ENCODE peak calls at places on chromosomes 16 and 17, in six cellular contexts. One of them, this sample, is unnamed.

GRCh38 chr17:13113821-13114525 is 96.1 kb upstream of the ELAC2 start:
- DNase-seq in substantia nigra: no peak
- DNase-seq in CD8-positive, alpha-beta T cell: no peak
- DNase-seq in stimulated activated CD4-positive, alpha-beta T cell treated with anti-CD3 and anti-CD28 coated beads, Interleukin-4, amount 100 ng/mL, for 48 hours: no peak
- DNase-seq in HT-29: no peak
- DNase-seq in NCI-H1436 treated with DMSO at 0.1 percent for 48 hours: no peak
- DNase-seq in this sample: no peak

GRCh38 chr16:81482329-81483063 is 37.9 kb downstream of the CMIP start:
- DNase-seq in NCI-H1436 treated with DMSO at 0.1 percent for 48 hours: no peak
- DNase-seq in HT-29: no peak
- DNase-seq in substantia nigra: no peak
- DNase-seq in stimulated activated CD4-positive, alpha-beta T cell treated with anti-CD3 and anti-CD28 coated beads, Interleukin-4, amount 100 ng/mL, for 48 hours: no peak
- DNase-seq in CD8-positive, alpha-beta T cell: no peak
- DNase-seq in this sample: no peak

GRCh38 chr16:67539271-67539670 is 10.6 kb downstream of the RIPOR1 start:
- DNase-seq in CD8-positive, alpha-beta T cell: no peak
- DNase-seq in substantia nigra: no peak
- DNase-seq in NCI-H1436 treated with DMSO at 0.1 percent for 48 hours: no peak
- DNase-seq in HT-29: no peak
- DNase-seq in stimulated activated CD4-positive, alpha-beta T cell treated with anti-CD3 and anti-CD28 coated beads, Interleukin-4, amount 100 ng/mL, for 48 hours: no peak
- DNase-seq in this sample: no peak

GRCh38 chr16:81739503-81739902 is 39.6 kb upstream of the PLCG2 start:
- DNase-seq in substantia nigra: no peak
- DNase-seq in stimulated activated CD4-positive, alpha-beta T cell treated with anti-CD3 and anti-CD28 coated beads, Interleukin-4, amount 100 ng/mL, for 48 hours: no peak
- DNase-seq in HT-29: no peak
- DNase-seq in NCI-H1436 treated with DMSO at 0.1 percent for 48 hours: no peak
- DNase-seq in CD8-positive, alpha-beta T cell: no peak
- DNase-seq in this sample: no peak

GRCh38 chr17:35073183-35073790 is 9.8 kb upstream of the RFFL start:
- DNase-seq in substantia nigra: no peak
- DNase-seq in stimulated activated CD4-positive, alpha-beta T cell treated with anti-CD3 and anti-CD28 coated beads, Interleukin-4, amount 100 ng/mL, for 48 hours: no peak
- DNase-seq in NCI-H1436 treated with DMSO at 0.1 percent for 48 hours: no peak
- DNase-seq in CD8-positive, alpha-beta T cell: no peak
- DNase-seq in HT-29: no peak
- DNase-seq in this sample: no peak

GRCh38 chr16:12951392-12951791 is 50.0 kb downstream of the SHISA9 start:
- DNase-seq in NCI-H1436 treated with DMSO at 0.1 percent for 48 hours: no peak
- DNase-seq in CD8-positive, alpha-beta T cell: no peak
- DNase-seq in stimulated activated CD4-positive, alpha-beta T cell treated with anti-CD3 and anti-CD28 coated beads, Interleukin-4, amount 100 ng/mL, for 48 hours: no peak
- DNase-seq in HT-29: no peak
- DNase-seq in substantia nigra: no peak
- DNase-seq in this sample: no peak

GRCh38 chr16:30953511-30954124 is 3.9 kb upstream of the SETD1A start:
- DNase-seq in HT-29: peak; percentile 74
- DNase-seq in substantia nigra: peak; percentile 15
- DNase-seq in stimulated activated CD4-positive, alpha-beta T cell treated with anti-CD3 and anti-CD28 coated beads, Interleukin-4, amount 100 ng/mL, for 48 hours: peak; percentile 50
- DNase-seq in NCI-H1436 treated with DMSO at 0.1 percent for 48 hours: peak; percentile 65
- DNase-seq in CD8-positive, alpha-beta T cell: peak; percentile 62
- DNase-seq in this sample: no peak

GRCh38 chr17:74780443-74781238 is 4.5 kb upstream of the NAT9 start:
- DNase-seq in HT-29: peak; percentile 82
- DNase-seq in CD8-positive, alpha-beta T cell: no peak
- DNase-seq in stimulated activated CD4-positive, alpha-beta T cell treated with anti-CD3 and anti-CD28 coated beads, Interleukin-4, amount 100 ng/mL, for 48 hours: no peak
- DNase-seq in substantia nigra: no peak
- DNase-seq in NCI-H1436 treated with DMSO at 0.1 percent for 48 hours: no peak
- DNase-seq in this sample: no peak

GRCh38 chr17:43758497-43759174 is at the start of gene SOST:
- DNase-seq in NCI-H1436 treated with DMSO at 0.1 percent for 48 hours: no peak
- DNase-seq in CD8-positive, alpha-beta T cell: no peak
- DNase-seq in HT-29: no peak
- DNase-seq in substantia nigra: no peak
- DNase-seq in stimulated activated CD4-positive, alpha-beta T cell treated with anti-CD3 and anti-CD28 coated beads, Interleukin-4, amount 100 ng/mL, for 48 hours: no peak
- DNase-seq in this sample: no peak

GRCh38 chr17:2598166-2598565 is 4.7 kb downstream of the PAFAH1B1 start:
- DNase-seq in stimulated activated CD4-positive, alpha-beta T cell treated with anti-CD3 and anti-CD28 coated beads, Interleukin-4, amount 100 ng/mL, for 48 hours: no peak
- DNase-seq in HT-29: no peak
- DNase-seq in CD8-positive, alpha-beta T cell: no peak
- DNase-seq in substantia nigra: no peak
- DNase-seq in NCI-H1436 treated with DMSO at 0.1 percent for 48 hours: no peak
- DNase-seq in this sample: no peak

GRCh38 chr17:17561408-17562144 is 29.9 kb downstream of the PEMT start:
- DNase-seq in HT-29: peak; percentile 25
- DNase-seq in stimulated activated CD4-positive, alpha-beta T cell treated with anti-CD3 and anti-CD28 coated beads, Interleukin-4, amount 100 ng/mL, for 48 hours: no peak
- DNase-seq in NCI-H1436 treated with DMSO at 0.1 percent for 48 hours: no peak
- DNase-seq in CD8-positive, alpha-beta T cell: no peak
- DNase-seq in substantia nigra: no peak
- DNase-seq in this sample: no peak

GRCh38 chr17:49224198-49224996 is 6.2 kb downstream of the PHOSPHO1 start:
- DNase-seq in substantia nigra: no peak
- DNase-seq in CD8-positive, alpha-beta T cell: peak; percentile 59
- DNase-seq in stimulated activated CD4-positive, alpha-beta T cell treated with anti-CD3 and anti-CD28 coated beads, Interleukin-4, amount 100 ng/mL, for 48 hours: peak; percentile 22
- DNase-seq in HT-29: no peak
- DNase-seq in NCI-H1436 treated with DMSO at 0.1 percent for 48 hours: no peak
- DNase-seq in this sample: no peak

GRCh38 chr17:78993241-78993956 is 13.7 kb upstream of the LGALS3BP start:
- DNase-seq in substantia nigra: peak; percentile 8
- DNase-seq in stimulated activated CD4-positive, alpha-beta T cell treated with anti-CD3 and anti-CD28 coated beads, Interleukin-4, amount 100 ng/mL, for 48 hours: peak; percentile 49
- DNase-seq in CD8-positive, alpha-beta T cell: peak; percentile 63
- DNase-seq in HT-29: peak; percentile 77
- DNase-seq in NCI-H1436 treated with DMSO at 0.1 percent for 48 hours: no peak
- DNase-seq in this sample: no peak

GRCh38 chr17:17494499-17495447 is 1.4 kb downstream of the RASD1 start:
- DNase-seq in stimulated activated CD4-positive, alpha-beta T cell treated with anti-CD3 and anti-CD28 coated beads, Interleukin-4, amount 100 ng/mL, for 48 hours: no peak
- DNase-seq in NCI-H1436 treated with DMSO at 0.1 percent for 48 hours: no peak
- DNase-seq in substantia nigra: no peak
- DNase-seq in HT-29: peak; percentile 25
- DNase-seq in CD8-positive, alpha-beta T cell: no peak
- DNase-seq in this sample: no peak

GRCh38 chr16:12387786-12388185 is 411.3 kb downstream of the SNX29 start:
- DNase-seq in HT-29: no peak
- DNase-seq in CD8-positive, alpha-beta T cell: no peak
- DNase-seq in NCI-H1436 treated with DMSO at 0.1 percent for 48 hours: no peak
- DNase-seq in substantia nigra: no peak
- DNase-seq in stimulated activated CD4-positive, alpha-beta T cell treated with anti-CD3 and anti-CD28 coated beads, Interleukin-4, amount 100 ng/mL, for 48 hours: no peak
- DNase-seq in this sample: no peak

GRCh38 chr16:2023098-2023925 is 3.4 kb upstream of the NHERF2 start:
- DNase-seq in HT-29: peak; percentile 98
- DNase-seq in stimulated activated CD4-positive, alpha-beta T cell treated with anti-CD3 and anti-CD28 coated beads, Interleukin-4, amount 100 ng/mL, for 48 hours: peak; percentile 90
- DNase-seq in CD8-positive, alpha-beta T cell: peak; percentile 96
- DNase-seq in substantia nigra: peak; percentile 76
- DNase-seq in NCI-H1436 treated with DMSO at 0.1 percent for 48 hours: no peak
- DNase-seq in this sample: peak; percentile 98

GRCh38 chr16:84354306-84354705 is 14.0 kb upstream of the ATP2C2 start:
- DNase-seq in HT-29: no peak
- DNase-seq in stimulated activated CD4-positive, alpha-beta T cell treated with anti-CD3 and anti-CD28 coated beads, Interleukin-4, amount 100 ng/mL, for 48 hours: no peak
- DNase-seq in substantia nigra: no peak
- DNase-seq in CD8-positive, alpha-beta T cell: no peak
- DNase-seq in NCI-H1436 treated with DMSO at 0.1 percent for 48 hours: no peak
- DNase-seq in this sample: no peak

GRCh38 chr17:72465191-72466024 is 344.6 kb downstream of the SOX9 start:
- DNase-seq in stimulated activated CD4-positive, alpha-beta T cell treated with anti-CD3 and anti-CD28 coated beads, Interleukin-4, amount 100 ng/mL, for 48 hours: no peak
- DNase-seq in substantia nigra: no peak
- DNase-seq in CD8-positive, alpha-beta T cell: no peak
- DNase-seq in NCI-H1436 treated with DMSO at 0.1 percent for 48 hours: peak; percentile 88
- DNase-seq in HT-29: peak; percentile 78
- DNase-seq in this sample: no peak

GRCh38 chr17:42484304-42484703 is 25.6 kb downstream of the ATP6V0A1 start:
- DNase-seq in stimulated activated CD4-positive, alpha-beta T cell treated with anti-CD3 and anti-CD28 coated beads, Interleukin-4, amount 100 ng/mL, for 48 hours: peak; percentile 66
- DNase-seq in substantia nigra: no peak
- DNase-seq in NCI-H1436 treated with DMSO at 0.1 percent for 48 hours: no peak
- DNase-seq in HT-29: no peak
- DNase-seq in CD8-positive, alpha-beta T cell: peak; percentile 61
- DNase-seq in this sample: no peak

GRCh38 chr16:72434159-72434558 is 262.2 kb upstream of the PMFBP1 start:
- DNase-seq in stimulated activated CD4-positive, alpha-beta T cell treated with anti-CD3 and anti-CD28 coated beads, Interleukin-4, amount 100 ng/mL, for 48 hours: no peak
- DNase-seq in NCI-H1436 treated with DMSO at 0.1 percent for 48 hours: no peak
- DNase-seq in CD8-positive, alpha-beta T cell: no peak
- DNase-seq in substantia nigra: no peak
- DNase-seq in HT-29: no peak
- DNase-seq in this sample: no peak

GRCh38 chr16:88195021-88195581 is 187.7 kb upstream of the ZNF469 start:
- DNase-seq in CD8-positive, alpha-beta T cell: no peak
- DNase-seq in NCI-H1436 treated with DMSO at 0.1 percent for 48 hours: no peak
- DNase-seq in substantia nigra: no peak
- DNase-seq in stimulated activated CD4-positive, alpha-beta T cell treated with anti-CD3 and anti-CD28 coated beads, Interleukin-4, amount 100 ng/mL, for 48 hours: no peak
- DNase-seq in HT-29: no peak
- DNase-seq in this sample: peak; percentile 87

GRCh38 chr16:649646-650045 is 481 bp downstream of the WDR90 start:
- DNase-seq in substantia nigra: no peak
- DNase-seq in stimulated activated CD4-positive, alpha-beta T cell treated with anti-CD3 and anti-CD28 coated beads, Interleukin-4, amount 100 ng/mL, for 48 hours: no peak
- DNase-seq in NCI-H1436 treated with DMSO at 0.1 percent for 48 hours: no peak
- DNase-seq in HT-29: peak; percentile 36
- DNase-seq in CD8-positive, alpha-beta T cell: no peak
- DNase-seq in this sample: no peak

GRCh38 chr17:16463341-16464000 is 28.5 kb downstream of the LRRC75A start:
- DNase-seq in substantia nigra: no peak
- DNase-seq in NCI-H1436 treated with DMSO at 0.1 percent for 48 hours: no peak
- DNase-seq in CD8-positive, alpha-beta T cell: no peak
- DNase-seq in stimulated activated CD4-positive, alpha-beta T cell treated with anti-CD3 and anti-CD28 coated beads, Interleukin-4, amount 100 ng/mL, for 48 hours: no peak
- DNase-seq in HT-29: peak; percentile 64
- DNase-seq in this sample: no peak

GRCh38 chr17:704111-704864 is 10.4 kb downstream of the VPS53 start:
- DNase-seq in HT-29: no peak
- DNase-seq in substantia nigra: no peak
- DNase-seq in NCI-H1436 treated with DMSO at 0.1 percent for 48 hours: no peak
- DNase-seq in stimulated activated CD4-positive, alpha-beta T cell treated with anti-CD3 and anti-CD28 coated beads, Interleukin-4, amount 100 ng/mL, for 48 hours: no peak
- DNase-seq in CD8-positive, alpha-beta T cell: no peak
- DNase-seq in this sample: no peak

GRCh38 chr16:72191551-72191950 is 19.6 kb upstream of the PMFBP1 start:
- DNase-seq in HT-29: no peak
- DNase-seq in stimulated activated CD4-positive, alpha-beta T cell treated with anti-CD3 and anti-CD28 coated beads, Interleukin-4, amount 100 ng/mL, for 48 hours: no peak
- DNase-seq in substantia nigra: no peak
- DNase-seq in CD8-positive, alpha-beta T cell: no peak
- DNase-seq in NCI-H1436 treated with DMSO at 0.1 percent for 48 hours: no peak
- DNase-seq in this sample: no peak

GRCh38 chr17:80793421-80793820 is 198.2 kb upstream of the CHMP6 start:
- DNase-seq in substantia nigra: no peak
- DNase-seq in NCI-H1436 treated with DMSO at 0.1 percent for 48 hours: no peak
- DNase-seq in HT-29: no peak
- DNase-seq in CD8-positive, alpha-beta T cell: no peak
- DNase-seq in stimulated activated CD4-positive, alpha-beta T cell treated with anti-CD3 and anti-CD28 coated beads, Interleukin-4, amount 100 ng/mL, for 48 hours: no peak
- DNase-seq in this sample: no peak

GRCh38 chr16:81495321-81496234 is 51.0 kb downstream of the CMIP start:
- DNase-seq in substantia nigra: no peak
- DNase-seq in HT-29: no peak
- DNase-seq in CD8-positive, alpha-beta T cell: no peak
- DNase-seq in stimulated activated CD4-positive, alpha-beta T cell treated with anti-CD3 and anti-CD28 coated beads, Interleukin-4, amount 100 ng/mL, for 48 hours: no peak
- DNase-seq in NCI-H1436 treated with DMSO at 0.1 percent for 48 hours: no peak
- DNase-seq in this sample: no peak

GRCh38 chr17:78736526-78737079 is 45.5 kb downstream of the CYTH1 start:
- DNase-seq in HT-29: peak; percentile 92
- DNase-seq in substantia nigra: no peak
- DNase-seq in CD8-positive, alpha-beta T cell: peak; percentile 65
- DNase-seq in stimulated activated CD4-positive, alpha-beta T cell treated with anti-CD3 and anti-CD28 coated beads, Interleukin-4, amount 100 ng/mL, for 48 hours: no peak
- DNase-seq in NCI-H1436 treated with DMSO at 0.1 percent for 48 hours: peak; percentile 42
- DNase-seq in this sample: no peak

GRCh38 chr17:29250666-29251065 is 4.0 kb downstream of the CRYBA1 start:
- DNase-seq in HT-29: no peak
- DNase-seq in NCI-H1436 treated with DMSO at 0.1 percent for 48 hours: no peak
- DNase-seq in stimulated activated CD4-positive, alpha-beta T cell treated with anti-CD3 and anti-CD28 coated beads, Interleukin-4, amount 100 ng/mL, for 48 hours: no peak
- DNase-seq in CD8-positive, alpha-beta T cell: no peak
- DNase-seq in substantia nigra: no peak
- DNase-seq in this sample: no peak

GRCh38 chr16:1224558-1224957 is 510 bp downstream of the TPSG1 start:
- DNase-seq in HT-29: no peak
- DNase-seq in NCI-H1436 treated with DMSO at 0.1 percent for 48 hours: no peak
- DNase-seq in stimulated activated CD4-positive, alpha-beta T cell treated with anti-CD3 and anti-CD28 coated beads, Interleukin-4, amount 100 ng/mL, for 48 hours: no peak
- DNase-seq in CD8-positive, alpha-beta T cell: no peak
- DNase-seq in substantia nigra: no peak
- DNase-seq in this sample: no peak